ENCODE peak calls at places on chromosome 4, in ten cellular contexts. L is heart right ventricle; Y is kidney tubule cell; E is T follicular helper cell; I is stimulated activated CD4-positive, alpha-beta T cell treated with anti-CD3 and anti-CD28 coated beads, Interleukin-2, amount 100 ng/mL, for 48 hours; W is HFFc6; V is Calu3; T is H9; M is SW480; S is BE2C. X is an unnamed sample.

GRCh38 chr4:56049428-56050212 is 100.9 kb downstream of the CEP135 start:
- DNase-seq in L (no peak), Y (peak), E (no peak), I (peak), W (no peak), V (peak), T (peak), M (peak), S (peak), X (peak)

GRCh38 chr4:42555828-42556227 is 101.1 kb downstream of the ATP8A1 start:
- DNase-seq in L (no peak), Y (peak), E (no peak), I (no peak), W (no peak), V (no peak), T (no peak), M (no peak), S (no peak), X (peak)

GRCh38 chr4:36285784-36286480 is 4.5 kb downstream of the DTHD1 start:
- DNase-seq in L (no peak), Y (peak), E (peak), I (peak), W (no peak), V (no peak), T (no peak), M (peak), S (no peak), X (no peak)

GRCh38 chr4:48016141-48017107 is at the start of the genes CNGA1 and NIPAL1:
- DNase-seq in L (peak), Y (peak), E (peak), I (peak), W (peak), V (peak), T (peak), M (peak), S (peak), X (peak)

GRCh38 chr4:86014599-86014998 is 345.3 kb downstream of the MAPK10 start:
- DNase-seq in L (no peak), Y (no peak), E (no peak), I (no peak), W (no peak), V (no peak), T (no peak), M (no peak), S (no peak), X (peak)

GRCh38 chr4:42789168-42789567 is 103.3 kb upstream of the GRXCR1 start:
- DNase-seq in L (no peak), Y (no peak), E (no peak), I (no peak), W (no peak), V (no peak), T (no peak), M (no peak), S (no peak), X (no peak)

GRCh38 chr4:147707892-147708672 is 23.8 kb upstream of the ARHGAP10 start:
- DNase-seq in L (peak), Y (peak), E (peak), I (peak), W (peak), V (peak), T (no peak), M (peak), S (peak), X (peak)

GRCh38 chr4:173169428-173170209 is 1.0 kb downstream of the GALNT7 start:
- DNase-seq in L (peak), Y (peak), E (peak), I (peak), W (peak), V (peak), T (peak), M (peak), S (peak), X (peak)

GRCh38 chr4:7338059-7338452 is 96.7 kb downstream of the PSAPL1 start:
- DNase-seq in L (no peak), Y (no peak), E (no peak), I (no peak), W (no peak), V (no peak), T (no peak), M (no peak), S (no peak), X (no peak)

GRCh38 chr4:148006025-148006424 is 274.1 kb downstream of the ARHGAP10 start:
- DNase-seq in L (no peak), Y (no peak), E (no peak), I (no peak), W (no peak), V (no peak), T (no peak), M (no peak), S (no peak), X (no peak)

GRCh38 chr4:8593268-8594096 is 917 bp downstream of the CPZ start:
- DNase-seq in L (no peak), Y (no peak), E (no peak), I (no peak), W (no peak), V (no peak), T (no peak), M (no peak), S (no peak), X (no peak)

GRCh38 chr4:127463883-127464282 is 168.9 kb upstream of the INTU start:
- DNase-seq in L (no peak), Y (no peak), E (no peak), I (no peak), W (no peak), V (no peak), T (peak), M (no peak), S (no peak), X (no peak)

GRCh38 chr4:54281060-54281781 is 52.1 kb downstream of the PDGFRA start:
- DNase-seq in L (peak), Y (peak), E (no peak), I (no peak), W (peak), V (peak), T (no peak), M (no peak), S (no peak), X (peak)

GRCh38 chr4:1502501-1502886 is 96.3 kb upstream of the NKX1-1 start:
- DNase-seq in L (no peak), Y (no peak), E (no peak), I (no peak), W (no peak), V (no peak), T (no peak), M (no peak), S (peak), X (no peak)

GRCh38 chr4:22573198-22573597 is 57.3 kb upstream of the ADGRA3 start:
- DNase-seq in L (peak), Y (peak), E (no peak), I (no peak), W (no peak), V (no peak), T (no peak), M (no peak), S (peak), X (peak)

GRCh38 chr4:81566076-81566663 is 94.5 kb upstream of the RASGEF1B start:
- DNase-seq in L (peak), Y (no peak), E (no peak), I (no peak), W (no peak), V (no peak), T (no peak), M (no peak), S (no peak), X (peak)

GRCh38 chr4:67393699-67394281 is 151.5 kb downstream of the CENPC start:
- DNase-seq in L (no peak), Y (peak), E (no peak), I (peak), W (peak), V (peak), T (no peak), M (no peak), S (peak), X (peak)

GRCh38 chr4:110970642-110971041 is 347.8 kb upstream of the PITX2 start:
- DNase-seq in L (no peak), Y (peak), E (no peak), I (no peak), W (peak), V (peak), T (peak), M (peak), S (peak), X (peak)

GRCh38 chr4:18128241-18128640 is 106.7 kb upstream of the LCORL start:
- DNase-seq in L (no peak), Y (no peak), E (no peak), I (no peak), W (no peak), V (no peak), T (no peak), M (no peak), S (no peak), X (no peak)

GRCh38 chr4:80529021-80529420 is 193.5 kb downstream of the CFAP299 start:
- DNase-seq in L (no peak), Y (no peak), E (no peak), I (no peak), W (no peak), V (no peak), T (no peak), M (no peak), S (no peak), X (peak)

GRCh38 chr4:76548704-76549103 is 113.7 kb downstream of the SHROOM3 start:
- DNase-seq in L (no peak), Y (peak), E (no peak), I (no peak), W (no peak), V (no peak), T (no peak), M (no peak), S (no peak), X (no peak)

GRCh38 chr4:74223801-74224200 is 65.9 kb downstream of the MTHFD2L start:
- DNase-seq in L (no peak), Y (peak), E (no peak), I (no peak), W (peak), V (no peak), T (no peak), M (no peak), S (no peak), X (peak)

GRCh38 chr4:41432889-41433288 is 105.1 kb upstream of the LIMCH1 start:
- DNase-seq in L (no peak), Y (peak), E (no peak), I (no peak), W (peak), V (no peak), T (peak), M (no peak), S (no peak), X (peak)

GRCh38 chr4:109979932-109980717 is 67.4 kb downstream of the EGF start:
- DNase-seq in L (no peak), Y (peak), E (no peak), I (no peak), W (peak), V (no peak), T (no peak), M (no peak), S (no peak), X (peak)

GRCh38 chr4:105637409-105638258 is 70.9 kb downstream of the INTS12 start:
- DNase-seq in L (peak), Y (peak), E (no peak), I (no peak), W (no peak), V (no peak), T (no peak), M (peak), S (peak), X (peak)

GRCh38 chr4:101367201-101367600 is 19.9 kb upstream of the PPP3CA start:
- DNase-seq in L (no peak), Y (peak), E (no peak), I (no peak), W (peak), V (no peak), T (no peak), M (no peak), S (no peak), X (peak)

GRCh38 chr4:122917731-122918130 is 4.7 kb downstream of the NUDT6 start:
- DNase-seq in L (no peak), Y (no peak), E (no peak), I (no peak), W (no peak), V (no peak), T (no peak), M (no peak), S (no peak), X (no peak)

GRCh38 chr4:51843309-51844156 is 580 bp downstream of the DCUN1D4 start:
- DNase-seq in L (peak), Y (peak), E (peak), I (peak), W (peak), V (peak), T (no peak), M (peak), S (peak), X (peak)

GRCh38 chr4:76872556-76872955 is 25.4 kb downstream of the SOWAHB start:
- DNase-seq in L (no peak), Y (no peak), E (no peak), I (no peak), W (no peak), V (no peak), T (no peak), M (no peak), S (no peak), X (no peak)

GRCh38 chr4:188403272-188403671 is 264.0 kb downstream of the TRIML1 start:
- DNase-seq in L (no peak), Y (no peak), E (no peak), I (no peak), W (no peak), V (no peak), T (peak), M (no peak), S (peak), X (peak)

GRCh38 chr4:41363384-41363981 is 106.8 kb downstream of the UCHL1 start:
- DNase-seq in L (peak), Y (peak), E (no peak), I (no peak), W (peak), V (no peak), T (peak), M (no peak), S (no peak), X (peak)

GRCh38 chr4:168739851-168740250 is 243.0 kb downstream of the PALLD start:
- DNase-seq in L (no peak), Y (no peak), E (no peak), I (no peak), W (no peak), V (no peak), T (no peak), M (no peak), S (no peak), X (no peak)